ENCODE peak calls at places on chromosomes 13 and 19, in four cellular contexts. C is HFF-Myc, Q is neural progenitor cell, P is BE2C. S is an unnamed sample.

GRCh38 chr19:14561832-14562351 is 10.0 kb downstream of the NDUFB7 start:
- DNase-seq in P (no peak), C (no peak), Q (no peak), S (no peak)

GRCh38 chr13:32587014-32587773 is 942 bp downstream of the PDS5B start:
- DNase-seq in Q (peak), C (no peak), P (peak), S (no peak)

GRCh38 chr19:6073858-6074708 is 36.2 kb downstream of the RFX2 start:
- DNase-seq in C (no peak), P (no peak), Q (no peak), S (no peak)

GRCh38 chr19:14115761-14116160 is 1.8 kb downstream of the PRKACA start:
- DNase-seq in Q (no peak), C (no peak), P (no peak), S (no peak)

GRCh38 chr19:30664358-30665058 is 292.3 kb downstream of the ZNF536 start:
- DNase-seq in P (peak), C (no peak), Q (peak), S (peak)

GRCh38 chr19:58476498-58477015 is 405 bp downstream of the ZNF446 start:
- DNase-seq in P (peak), C (no peak), Q (no peak), S (no peak)

GRCh38 chr13:31201341-31202024 is 1.7 kb downstream of the B3GLCT start:
- DNase-seq in C (no peak), Q (no peak), P (peak), S (no peak)

GRCh38 chr13:113930711-113931637 is 42.9 kb downstream of the C13orf46 start:
- DNase-seq in P (no peak), Q (no peak), C (no peak), S (no peak)

GRCh38 chr13:44373601-44374347 is at the start of gene SERP2:
- DNase-seq in Q (peak), C (no peak), P (peak), S (no peak)

GRCh38 chr19:1469936-1470863 is 8.8 kb downstream of the C19orf25 start:
- DNase-seq in Q (peak), P (no peak), C (no peak), S (no peak)

GRCh38 chr19:4051175-4052101 is 15.3 kb downstream of the ZBTB7A start:
- DNase-seq in Q (no peak), C (no peak), P (peak), S (no peak)

DNA sequence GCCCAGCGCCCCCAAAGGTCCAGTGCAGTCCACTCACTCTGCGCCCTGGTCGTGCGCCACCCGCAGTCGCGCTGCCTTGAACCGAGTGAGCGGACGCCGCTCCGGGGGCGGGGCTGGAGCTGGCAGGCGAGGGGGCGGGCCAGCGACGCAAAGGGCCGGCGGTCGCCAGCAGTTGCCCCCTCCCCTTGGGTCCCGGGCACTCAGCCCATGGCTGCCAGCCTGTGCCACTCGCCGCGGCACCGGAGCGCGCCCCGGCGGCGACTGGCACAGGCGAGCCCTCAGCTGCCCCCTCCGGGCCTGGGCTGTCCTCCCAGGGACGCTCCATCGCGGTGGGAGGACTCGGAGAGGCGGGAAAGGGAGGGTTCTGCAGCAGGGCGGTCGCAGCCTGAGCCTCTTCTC is at the start of gene S1PR5:
- DNase-seq in Q (peak), C (no peak), P (peak), S (no peak)
- TF ChIP-seq CTCF in Q (peak), C (no peak), P (no peak), S (no peak)

GRCh38 chr13:99614465-99614885 is 113.2 kb downstream of the TM9SF2 start:
- DNase-seq in C (no peak), Q (no peak), P (peak), S (no peak)
- TF ChIP-seq CTCF in C (no peak), Q (peak), P (peak), S (peak)

GRCh38 chr19:49690656-49691242 is at the start of gene CPT1C:
- DNase-seq in C (no peak), Q (peak), P (peak), S (no peak)

GRCh38 chr19:49689133-49690072 is at the start of gene ADM5:
- DNase-seq in Q (peak), C (no peak), P (peak), S (no peak)

GRCh38 chr19:49691243-49692101 is 556 bp downstream of the CPT1C start:
- DNase-seq in Q (peak), P (peak), C (no peak), S (no peak)

GRCh38 chr19:49688531-49689132 is 762 bp upstream of the ADM5 start:
- DNase-seq in C (no peak), P (no peak), Q (no peak), S (no peak)

DNA sequence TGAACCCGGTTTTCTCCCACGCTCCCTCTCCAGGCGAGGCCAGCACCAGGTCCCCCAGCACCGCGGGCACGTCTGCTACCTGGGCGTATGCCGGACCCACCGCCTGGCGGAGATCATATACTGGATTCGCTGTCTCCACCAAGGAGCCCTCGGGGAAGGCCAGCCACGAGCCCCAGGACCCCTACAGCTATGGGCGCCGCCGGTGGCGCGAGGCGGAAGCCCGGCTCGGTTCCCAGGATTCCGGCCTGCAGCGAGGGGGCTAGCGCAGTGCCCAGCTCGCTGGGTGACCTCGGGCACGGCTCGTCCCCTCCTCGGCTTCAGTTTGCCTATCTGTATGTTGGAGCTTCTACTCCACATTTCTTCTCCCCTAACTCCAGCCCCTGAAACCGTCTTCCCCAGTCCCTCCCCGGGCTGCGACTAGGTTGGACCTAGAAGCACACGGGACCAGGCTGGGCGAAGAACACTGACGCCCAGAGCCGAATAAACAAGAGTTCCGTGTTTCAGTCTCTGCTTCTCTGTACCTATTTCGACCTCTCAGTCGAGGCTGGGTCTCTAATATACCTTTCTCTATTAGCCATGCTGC is 752 bp upstream of the CPT1C start:
- DNase-seq in P (no peak), C (no peak), Q (peak), S (no peak)
- TF ChIP-seq CTCF in P (no peak), C (no peak), Q (no peak), S (no peak)

DNA sequence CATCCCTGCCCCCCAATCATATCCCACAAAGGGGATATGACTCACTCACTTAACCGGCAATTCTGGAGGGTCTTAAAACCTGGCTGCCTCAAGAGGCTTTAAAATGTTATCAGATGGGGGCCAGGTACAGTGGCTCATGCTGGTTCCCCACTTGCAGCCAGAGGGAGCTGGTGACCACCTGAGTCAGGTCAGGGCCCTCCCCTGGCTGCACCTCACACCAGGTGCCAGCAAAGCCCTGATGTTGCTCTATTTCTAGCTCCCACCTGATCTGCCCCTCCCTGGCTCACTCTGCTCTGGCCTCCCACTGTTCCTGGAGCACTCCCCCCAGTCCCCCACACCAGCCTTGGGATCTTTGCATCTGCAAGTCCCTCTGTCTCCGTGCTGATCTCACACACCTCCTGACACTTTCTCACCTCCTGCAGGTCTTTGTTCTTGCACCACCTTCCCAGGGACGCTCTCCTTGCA is 14.2 kb downstream of the HPN start:
- DNase-seq in P (no peak), C (no peak), Q (peak), S (no peak)
- TF ChIP-seq CTCF in P (peak), C (peak), Q (peak), S (peak)

GRCh38 chr13:92530364-92530763 is 696.2 kb upstream of the GPC6 start:
- DNase-seq in C (no peak), Q (peak), P (no peak), S (no peak)
- TF ChIP-seq CTCF in C (no peak), Q (peak), P (no peak), S (no peak)

GRCh38 chr13:29964181-29964845 is 113.9 kb upstream of the UBL3 start:
- DNase-seq in C (no peak), P (no peak), Q (no peak), S (no peak)
- TF ChIP-seq CTCF in C (no peak), P (no peak), Q (no peak), S (no peak)

GRCh38 chr13:112831196-112831595 is 137.8 kb upstream of the MCF2L start:
- DNase-seq in Q (no peak), C (no peak), P (no peak), S (no peak)
- TF ChIP-seq CTCF in Q (no peak), C (no peak), P (no peak), S (no peak)

GRCh38 chr19:11335449-11336146 is 3.9 kb downstream of the RAB3D start:
- DNase-seq in Q (no peak), C (no peak), P (no peak), S (no peak)
- TF ChIP-seq CTCF in Q (no peak), C (no peak), P (no peak), S (no peak)

GRCh38 chr19:15841875-15842569 is 26.6 kb upstream of the OR10H1 start:
- DNase-seq in C (no peak), Q (no peak), P (no peak), S (no peak)
- TF ChIP-seq CTCF in C (no peak), Q (no peak), P (peak), S (peak)

GRCh38 chr19:17679526-17680234 is 8.5 kb downstream of the UNC13A start:
- DNase-seq in C (no peak), P (no peak), Q (peak), S (no peak)

GRCh38 chr19:17676295-17676694 is 11.9 kb downstream of the UNC13A start:
- DNase-seq in Q (no peak), P (no peak), C (no peak), S (no peak)

GRCh38 chr19:17673937-17674799 is 14.0 kb downstream of the UNC13A start:
- DNase-seq in Q (no peak), C (no peak), P (no peak), S (no peak)

GRCh38 chr19:17678836-17679235 is 9.3 kb downstream of the UNC13A start:
- DNase-seq in C (no peak), Q (no peak), P (no peak), S (no peak)

DNA sequence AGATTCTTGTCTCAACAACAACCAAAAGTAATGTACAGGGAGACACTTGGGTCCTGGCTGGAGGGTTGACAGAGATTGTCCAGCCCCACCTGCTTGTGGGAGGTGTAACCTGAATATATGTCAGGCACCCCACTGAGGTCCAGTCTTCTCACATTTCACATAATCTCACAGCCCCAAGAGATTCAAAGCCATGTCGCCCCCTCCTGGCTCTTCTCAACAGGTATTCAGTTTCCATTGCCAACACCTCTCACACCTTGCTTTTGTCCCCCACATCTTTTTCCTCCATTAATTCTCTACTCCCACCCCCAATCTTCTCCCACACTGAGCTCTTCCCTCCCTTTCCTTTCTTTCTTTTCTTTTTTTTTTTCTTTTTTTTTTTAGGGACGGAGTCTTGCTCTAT is 11.2 kb downstream of the UNC13A start:
- DNase-seq in P (no peak), Q (peak), C (no peak), S (no peak)
- TF ChIP-seq CTCF in P (no peak), Q (peak), C (peak), S (peak)

S was measured in retinal pigment epithelial cell.